ENCODE peak calls at places on chromosomes 5 and 9, in four cellular contexts. L is M059J, A is T-helper 9 cell, N is uterus. T is an unnamed sample.

GRCh38 chr5:76367623-76368366 is 35.3 kb upstream of the IQGAP2 start:
- DNase-seq in L (peak), A (no peak), N (no peak), T (no peak)

GRCh38 chr5:4370218-4370617 is 769.9 kb upstream of the ADAMTS16 start:
- DNase-seq in L (no peak), A (no peak), N (no peak), T (no peak)

GRCh38 chr5:107218457-107219193 is 452.1 kb downstream of the EFNA5 start:
- DNase-seq in L (no peak), A (no peak), N (no peak), T (peak)

GRCh38 chr5:350355-350754 is 28.8 kb downstream of the AHRR start:
- DNase-seq in L (peak), A (no peak), N (no peak), T (peak)

GRCh38 chr5:76807296-76807695 is 11.5 kb upstream of the F2RL1 start:
- DNase-seq in L (peak), A (no peak), N (no peak), T (no peak)

GRCh38 chr9:117170567-117170966 is 244.3 kb downstream of the ASTN2 start:
- DNase-seq in L (no peak), A (no peak), N (no peak), T (no peak)

GRCh38 chr5:136375920-136376319 is 10.6 kb upstream of the TRPC7 start:
- DNase-seq in L (peak), A (no peak), N (no peak), T (no peak)

GRCh38 chr5:65588694-65589093 is 25.6 kb downstream of the PPWD1 start:
- DNase-seq in L (no peak), A (no peak), N (no peak), T (no peak)

GRCh38 chr5:44546283-44546682 is 157.1 kb upstream of the FGF10 start:
- DNase-seq in L (peak), A (no peak), N (no peak), T (no peak)

GRCh38 chr5:142441638-142442037 is 116.8 kb upstream of the SPRY4 start:
- DNase-seq in L (no peak), A (no peak), N (peak), T (no peak)

GRCh38 chr5:79974896-79975295 is 16.2 kb downstream of the MTX3 start:
- DNase-seq in L (peak), A (no peak), N (no peak), T (no peak)

GRCh38 chr5:180718810-180719453 is 20.9 kb downstream of the OR2Y1 start:
- DNase-seq in L (peak), A (peak), N (no peak), T (peak)

GRCh38 chr5:75623846-75624245 is 12.6 kb downstream of the ANKDD1B start:
- DNase-seq in L (peak), A (no peak), N (no peak), T (no peak)

GRCh38 chr5:119570935-119571334 is 58.4 kb upstream of the FAM170A start:
- DNase-seq in L (no peak), A (no peak), N (no peak), T (no peak)

GRCh38 chr9:2059131-2059929 is 44.2 kb downstream of the SMARCA2 start:
- DNase-seq in L (peak), A (no peak), N (no peak), T (no peak)

T was measured in NCI-H460.